ENCODE peak calls at places on chromosomes 5 and 9, in four cellular contexts. H, B, W and Y are unnamed samples.

GRCh38 chr9:30198463-30199309 is 2185.8 kb upstream of the ACO1 start:
- DNase-seq in H (no peak), B (no peak), W (no peak), Y (no peak)

GRCh38 chr9:136949239-136949816 is 2.7 kb upstream of the LCN12 start:
- DNase-seq in H (no peak), B (no peak), W (no peak), Y (no peak)

GRCh38 chr9:9998491-9999287 is 614.1 kb downstream of the PTPRD start:
- DNase-seq in H (peak; percentile 7), B (no peak), W (peak; percentile 4), Y (no peak)

GRCh38 chr9:137306546-137307254 is 4.6 kb upstream of the NRARP start:
- DNase-seq in H (no peak), B (no peak), W (no peak), Y (no peak)

GRCh38 chr9:87570000-87570834 is 72.5 kb downstream of the DAPK1 start:
- DNase-seq in H (no peak), B (no peak), W (no peak), Y (peak; percentile 47)

GRCh38 chr9:4012446-4012845 is 287.4 kb downstream of the GLIS3 start:
- DNase-seq in H (no peak), B (no peak), W (no peak), Y (no peak)

GRCh38 chr5:98941131-98941883 is 12.5 kb upstream of the CHD1 start:
- DNase-seq in H (no peak), B (no peak), W (no peak), Y (no peak)

GRCh38 chr5:137730331-137730730 is 5.6 kb downstream of the KLHL3 start:
- DNase-seq in H (no peak), B (peak; percentile 50), W (peak; percentile 64), Y (no peak)

GRCh38 chr5:14256026-14256690 is 113.0 kb downstream of the TRIO start:
- DNase-seq in H (no peak), B (no peak), W (peak; percentile 40), Y (no peak)

GRCh38 chr5:135505973-135506372 is 29.8 kb downstream of the NEUROG1 start:
- DNase-seq in H (no peak), B (no peak), W (peak; percentile 34), Y (no peak)

GRCh38 chr5:150092159-150092787 is 5.9 kb upstream of the CSF1R start:
- DNase-seq in H (peak; percentile 37), B (no peak), W (no peak), Y (no peak)

GRCh38 chr9:125663127-125663526 is 43.9 kb downstream of the MAPKAP1 start:
- DNase-seq in H (peak; percentile 44), B (peak; percentile 47), W (peak; percentile 76), Y (peak; percentile 25)

GRCh38 chr9:96567203-96567700 is 52.4 kb downstream of the CDC14B start:
- DNase-seq in H (peak; percentile 8), B (no peak), W (no peak), Y (peak; percentile 54)

GRCh38 chr9:125639057-125639456 is 68.0 kb downstream of the MAPKAP1 start:
- DNase-seq in H (no peak), B (no peak), W (no peak), Y (no peak)

GRCh38 chr5:174731214-174732039 is 7.0 kb downstream of the MSX2 start:
- DNase-seq in H (no peak), B (no peak), W (no peak), Y (no peak)

GRCh38 chr5:92906798-92907380 is 674.1 kb downstream of the NR2F1-AS1 start:
- DNase-seq in H (no peak), B (no peak), W (no peak), Y (no peak)

GRCh38 chr5:116862632-116863455 is 288.2 kb upstream of the SEMA6A start:
- DNase-seq in H (no peak), B (no peak), W (no peak), Y (no peak)

GRCh38 chr9:93588641-93589609 is 12.5 kb downstream of the PHF2 start:
- DNase-seq in H (no peak), B (no peak), W (no peak), Y (no peak)

GRCh38 chr5:31611002-31611401 is 27.9 kb upstream of the PDZD2 start:
- DNase-seq in H (no peak), B (no peak), W (no peak), Y (no peak)

GRCh38 chr5:10461041-10461440 is 19.4 kb downstream of the ROPN1L start:
- DNase-seq in H (no peak), B (no peak), W (no peak), Y (no peak)

GRCh38 chr5:168342151-168342825 is 50.8 kb downstream of the WWC1 start:
- DNase-seq in H (no peak), B (no peak), W (no peak), Y (no peak)

GRCh38 chr5:56309262-56309826 is 76.2 kb upstream of the ANKRD55 start:
- DNase-seq in H (no peak), B (no peak), W (no peak), Y (no peak)

GRCh38 chr5:100758306-100758705 is 144.8 kb downstream of the ST8SIA4 start:
- DNase-seq in H (no peak), B (no peak), W (no peak), Y (no peak)

DNA sequence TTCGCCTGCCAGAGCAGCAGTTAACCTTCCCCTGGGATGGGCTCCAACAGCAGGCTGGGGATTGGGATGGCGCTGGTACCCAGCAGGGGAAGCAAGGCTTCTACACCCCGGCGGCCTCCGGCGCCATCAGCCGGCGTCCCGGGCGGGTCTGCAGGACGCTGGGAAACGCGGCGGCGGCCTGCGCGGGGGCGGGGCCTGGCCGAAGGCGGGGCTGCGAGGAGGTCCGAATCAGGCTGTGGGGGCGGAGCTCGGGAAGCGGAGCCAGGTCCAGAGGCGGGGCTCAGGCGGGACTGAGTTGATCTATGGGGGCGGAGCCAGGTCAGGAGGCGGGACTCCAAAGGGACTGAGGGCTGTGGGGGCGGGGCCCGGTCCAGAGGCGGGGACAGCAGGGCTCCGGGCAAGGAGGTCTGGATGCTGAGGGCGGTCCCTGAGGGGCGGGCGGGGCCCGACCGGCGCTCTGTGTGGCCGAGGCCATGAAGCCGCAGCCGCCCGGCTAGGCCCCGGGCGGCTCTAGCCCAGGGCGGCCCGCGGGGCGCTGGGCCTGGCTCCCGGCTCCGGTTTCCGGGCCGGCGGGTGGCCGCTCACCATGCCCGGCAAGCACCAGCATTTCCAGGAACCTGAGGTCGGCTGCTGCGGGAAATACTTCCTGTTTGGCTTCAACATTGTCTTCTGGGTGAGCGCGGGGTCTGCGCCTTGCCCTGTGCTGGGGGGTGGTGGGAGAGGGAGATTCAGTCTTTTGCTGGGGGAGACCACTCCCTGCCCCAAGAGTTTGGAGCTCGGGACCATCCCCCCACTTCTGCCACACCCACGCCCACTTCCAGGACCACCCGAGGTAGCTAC is at the start of gene TSPAN17:
- DNase-seq in H (peak; percentile 99), B (peak; percentile 92), W (peak; percentile 99), Y (peak; percentile 100)
- TF ChIP-seq CTCF in H (peak; percentile 7), B (no peak), W (peak; percentile 51), Y (peak; percentile 50)

DNA sequence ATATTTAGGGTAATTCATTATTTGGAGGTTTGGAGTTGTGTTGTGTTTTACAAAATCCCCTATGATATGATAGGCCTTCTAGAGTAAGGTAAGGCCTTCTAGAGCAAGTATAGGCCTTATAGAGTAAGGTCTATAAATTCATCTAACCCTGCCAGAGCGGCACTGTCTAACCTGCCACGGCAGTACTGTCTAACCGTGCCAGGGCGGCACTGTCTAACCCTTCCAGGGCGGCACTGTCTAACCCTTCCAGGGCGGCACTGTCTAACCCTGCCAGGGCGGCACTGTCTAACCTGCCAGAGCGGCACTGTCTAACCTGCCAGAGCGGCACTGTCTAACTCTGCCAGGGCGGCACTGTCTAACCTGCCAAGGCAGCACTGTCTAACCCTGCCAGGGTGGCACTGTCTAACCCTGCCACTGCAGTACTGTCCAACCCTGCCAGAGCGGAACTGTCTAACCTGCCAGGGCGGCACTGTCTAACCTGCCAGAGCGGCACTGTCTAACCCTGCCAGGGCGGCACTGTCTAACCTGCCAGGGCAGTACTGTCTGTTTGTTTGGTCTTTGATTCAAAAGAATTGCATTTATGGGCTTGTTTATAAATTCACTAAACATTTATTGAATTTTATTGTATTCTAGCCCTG is 9.6 kb downstream of the RNF20 start:
- DNase-seq in H (no peak), B (no peak), W (no peak), Y (no peak)
- TF ChIP-seq CTCF in H (no peak), B (no peak), W (no peak), Y (no peak)

GRCh38 chr5:17388717-17389116 is 109.3 kb upstream of the TAF11L2 start:
- DNase-seq in H (no peak), B (no peak), W (no peak), Y (no peak)
- TF ChIP-seq CTCF in H (no peak), B (no peak), W (no peak), Y (no peak)

GRCh38 chr5:60399507-60399906 is 300.5 kb downstream of the DEPDC1B start:
- DNase-seq in H (no peak), B (no peak), W (no peak), Y (no peak)

DNA sequence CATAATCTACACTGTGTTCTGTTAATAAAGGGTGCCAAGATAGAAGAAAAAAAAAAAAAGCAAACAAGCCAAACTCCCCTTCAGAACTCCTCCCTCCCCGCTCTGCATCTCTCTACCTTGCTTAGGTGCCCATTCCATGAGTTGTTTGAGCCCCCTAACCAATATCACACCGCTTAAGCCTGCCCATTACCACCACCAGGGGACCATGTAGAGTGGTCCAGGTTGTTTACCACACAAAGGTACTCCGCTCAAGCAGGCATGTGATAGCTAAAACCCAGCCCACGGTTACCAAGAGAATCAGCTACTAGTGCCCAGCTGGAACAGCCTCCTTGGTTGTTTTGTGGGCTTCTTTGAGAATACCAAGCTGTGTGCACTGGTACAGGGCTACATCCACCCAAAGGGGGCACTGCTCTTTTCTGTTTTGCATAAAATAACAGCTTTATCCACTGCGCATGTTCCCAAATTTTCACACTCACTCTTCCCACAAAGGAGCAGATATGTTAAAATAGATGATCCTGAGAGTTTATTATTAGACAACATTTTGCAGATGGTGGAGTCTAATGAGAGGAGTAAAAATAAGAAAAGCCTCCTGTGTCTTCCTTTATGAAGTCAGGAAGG is 304.1 kb downstream of the DEPDC1B start:
- DNase-seq in H (no peak), B (no peak), W (no peak), Y (no peak)
- TF ChIP-seq CTCF in H (no peak), B (peak; percentile 1), W (peak; percentile 23), Y (no peak)

GRCh38 chr5:141421489-141421855 is 621 bp downstream of the PCDHGA11 start:
- DNase-seq in H (no peak), B (no peak), W (no peak), Y (no peak)

GRCh38 chr5:141422742-141423291 is 2.0 kb downstream of the PCDHGA11 start:
- DNase-seq in H (no peak), B (no peak), W (no peak), Y (no peak)

GRCh38 chr5:141419074-141419880 is 1.6 kb upstream of the PCDHGA11 start:
- DNase-seq in H (no peak), B (no peak), W (no peak), Y (no peak)

DNA sequence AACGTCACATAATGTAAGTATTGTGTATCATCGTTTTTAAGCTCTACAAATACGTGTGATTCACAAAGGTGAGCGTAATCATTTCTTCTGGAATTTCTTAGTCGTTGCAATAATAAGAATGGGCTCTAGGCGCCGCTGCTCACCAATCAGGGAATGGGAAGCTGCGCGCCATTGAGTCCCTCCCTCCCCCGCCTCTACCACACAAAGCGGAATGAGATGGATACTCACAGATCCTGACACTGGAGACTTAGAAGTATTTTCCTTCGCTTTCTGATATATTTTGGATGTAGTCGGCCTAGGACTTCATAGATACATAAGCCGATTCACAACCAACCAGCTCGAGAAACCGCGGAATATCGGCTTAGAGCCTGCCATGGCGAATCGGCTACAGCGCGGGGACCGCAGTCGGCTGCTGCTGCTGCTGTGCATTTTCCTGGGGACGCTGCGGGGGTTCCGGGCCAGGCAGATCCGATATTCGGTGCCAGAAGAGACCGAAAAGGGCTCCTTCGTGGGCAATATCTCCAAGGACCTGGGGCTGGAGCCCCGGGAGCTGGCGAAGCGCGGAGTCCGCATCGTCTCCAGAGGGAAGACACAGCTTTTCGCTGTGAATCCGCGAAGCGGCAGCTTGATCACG is at the start of gene PCDHGA11:
- DNase-seq in H (peak; percentile 77), B (no peak), W (no peak), Y (peak; percentile 69)
- TF ChIP-seq CTCF in H (peak; percentile 51), B (peak; percentile 46), W (no peak), Y (peak; percentile 71)